ENCODE peak calls at places on chromosomes 3 and 15, in ten cellular contexts. One of them, this sample, is unnamed.

GRCh38 chr15:81293728-81294500 is 30.0 kb downstream of the STARD5 start:
- DNase-seq in C1 segment of cervical spinal cord: no peak
- DNase-seq in breast epithelium: no peak
- DNase-seq in NCI-H1694: no peak
- DNase-seq in psoas muscle: no peak
- DNase-seq in Right ventricle myocardium superior: no peak
- DNase-seq in fibroblast of the aortic adventitia: no peak
- DNase-seq in fibroblast of pulmonary artery: no peak
- DNase-seq in bronchial epithelial cell: no peak
- DNase-seq in adrenal gland: peak; percentile 41
- DNase-seq in this sample: no peak

GRCh38 chr3:16386536-16386935 is 121.5 kb downstream of the OXNAD1 start:
- DNase-seq in NCI-H1694: no peak
- DNase-seq in fibroblast of the aortic adventitia: no peak
- DNase-seq in adrenal gland: no peak
- DNase-seq in bronchial epithelial cell: peak; percentile 80
- DNase-seq in Right ventricle myocardium superior: no peak
- DNase-seq in C1 segment of cervical spinal cord: no peak
- DNase-seq in psoas muscle: no peak
- DNase-seq in fibroblast of pulmonary artery: no peak
- DNase-seq in breast epithelium: no peak
- DNase-seq in this sample: peak; percentile 23

GRCh38 chr3:150097588-150097890 is 126.8 kb upstream of the PFN2 start:
- DNase-seq in adrenal gland: no peak
- DNase-seq in fibroblast of pulmonary artery: no peak
- DNase-seq in bronchial epithelial cell: peak; percentile 81
- DNase-seq in NCI-H1694: no peak
- DNase-seq in psoas muscle: no peak
- DNase-seq in Right ventricle myocardium superior: no peak
- DNase-seq in fibroblast of the aortic adventitia: peak; percentile 57
- DNase-seq in C1 segment of cervical spinal cord: no peak
- DNase-seq in breast epithelium: no peak
- DNase-seq in this sample: peak; percentile 54

GRCh38 chr15:31091531-31091930 is 10.0 kb downstream of the TRPM1 start:
- DNase-seq in fibroblast of the aortic adventitia: no peak
- DNase-seq in breast epithelium: no peak
- DNase-seq in Right ventricle myocardium superior: no peak
- DNase-seq in C1 segment of cervical spinal cord: no peak
- DNase-seq in bronchial epithelial cell: no peak
- DNase-seq in fibroblast of pulmonary artery: no peak
- DNase-seq in NCI-H1694: no peak
- DNase-seq in psoas muscle: no peak
- DNase-seq in adrenal gland: no peak
- DNase-seq in this sample: peak; percentile 90

GRCh38 chr3:963755-964154 is 129.1 kb upstream of the CNTN6 start:
- DNase-seq in NCI-H1694: no peak
- DNase-seq in adrenal gland: no peak
- DNase-seq in Right ventricle myocardium superior: no peak
- DNase-seq in breast epithelium: no peak
- DNase-seq in bronchial epithelial cell: no peak
- DNase-seq in psoas muscle: no peak
- DNase-seq in fibroblast of pulmonary artery: no peak
- DNase-seq in C1 segment of cervical spinal cord: no peak
- DNase-seq in fibroblast of the aortic adventitia: no peak
- DNase-seq in this sample: no peak

GRCh38 chr3:152192050-152192449 is 76.7 kb upstream of the MBNL1 start:
- DNase-seq in NCI-H1694: no peak
- DNase-seq in adrenal gland: no peak
- DNase-seq in C1 segment of cervical spinal cord: no peak
- DNase-seq in psoas muscle: no peak
- DNase-seq in bronchial epithelial cell: no peak
- DNase-seq in Right ventricle myocardium superior: no peak
- DNase-seq in breast epithelium: no peak
- DNase-seq in fibroblast of pulmonary artery: no peak
- DNase-seq in fibroblast of the aortic adventitia: no peak
- DNase-seq in this sample: no peak

GRCh38 chr3:132432639-132433038 is 15.3 kb downstream of the DNAJC13 start:
- DNase-seq in psoas muscle: no peak
- DNase-seq in adrenal gland: peak; percentile 11
- DNase-seq in C1 segment of cervical spinal cord: no peak
- DNase-seq in Right ventricle myocardium superior: no peak
- DNase-seq in bronchial epithelial cell: peak; percentile 86
- DNase-seq in NCI-H1694: no peak
- DNase-seq in breast epithelium: no peak
- DNase-seq in fibroblast of pulmonary artery: peak; percentile 77
- DNase-seq in fibroblast of the aortic adventitia: peak; percentile 86
- DNase-seq in this sample: peak; percentile 91

GRCh38 chr15:63392355-63393009 is 10.8 kb upstream of the CA12 start:
- DNase-seq in fibroblast of the aortic adventitia: no peak
- DNase-seq in psoas muscle: no peak
- DNase-seq in fibroblast of pulmonary artery: no peak
- DNase-seq in NCI-H1694: no peak
- DNase-seq in breast epithelium: no peak
- DNase-seq in bronchial epithelial cell: no peak
- DNase-seq in Right ventricle myocardium superior: no peak
- DNase-seq in C1 segment of cervical spinal cord: no peak
- DNase-seq in adrenal gland: no peak
- DNase-seq in this sample: no peak

GRCh38 chr3:99534951-99535704 is 103.3 kb upstream of the COL8A1 start:
- DNase-seq in Right ventricle myocardium superior: no peak
- DNase-seq in fibroblast of pulmonary artery: peak; percentile 70
- DNase-seq in adrenal gland: no peak
- DNase-seq in NCI-H1694: no peak
- DNase-seq in fibroblast of the aortic adventitia: peak; percentile 38
- DNase-seq in breast epithelium: no peak
- DNase-seq in psoas muscle: no peak
- DNase-seq in bronchial epithelial cell: peak; percentile 90
- DNase-seq in C1 segment of cervical spinal cord: no peak
- DNase-seq in this sample: peak; percentile 94

GRCh38 chr3:107676469-107677309 is 153.9 kb downstream of the BBX start:
- DNase-seq in fibroblast of the aortic adventitia: peak; percentile 49
- DNase-seq in adrenal gland: no peak
- DNase-seq in Right ventricle myocardium superior: no peak
- DNase-seq in fibroblast of pulmonary artery: peak; percentile 58
- DNase-seq in psoas muscle: no peak
- DNase-seq in bronchial epithelial cell: peak; percentile 51
- DNase-seq in breast epithelium: no peak
- DNase-seq in NCI-H1694: peak; percentile 68
- DNase-seq in C1 segment of cervical spinal cord: no peak
- DNase-seq in this sample: peak; percentile 35

GRCh38 chr3:17359911-17360310 is 382.5 kb downstream of the TBC1D5 start:
- DNase-seq in bronchial epithelial cell: no peak
- DNase-seq in psoas muscle: no peak
- DNase-seq in Right ventricle myocardium superior: no peak
- DNase-seq in fibroblast of pulmonary artery: no peak
- DNase-seq in fibroblast of the aortic adventitia: peak; percentile 33
- DNase-seq in C1 segment of cervical spinal cord: no peak
- DNase-seq in NCI-H1694: no peak
- DNase-seq in adrenal gland: no peak
- DNase-seq in breast epithelium: no peak
- DNase-seq in this sample: no peak

This sample was measured in fibroblast of villous mesenchyme.